ENCODE peak calls at places on chromosomes 13 and 19, in six cellular contexts. One of them, this sample, is unnamed.
A peak's percentile ranks its signal among the peaks of the same experiment; 100 is the strongest.

GRCh38 chr19:48741222-48741999 is 1.0 kb upstream of the RASIP1 start:
- DNase-seq in CD4-positive, alpha-beta T cell: no peak
- DNase-seq in neural progenitor cell: peak; percentile 71
- DNase-seq in activated T-cell treated with anti-CD3 and anti-CD28 coated beads, Interleukin-2, amount 50 U/mL, for 72 hours: peak; percentile 68
- DNase-seq in activated CD4-positive, alpha-beta T cell treated with anti-CD3 and anti-CD28 coated beads, Interleukin-2, amount 10 ng/mL, durations not matched to agents 7 days and 5 days: no peak
- DNase-seq in B cell: no peak
- DNase-seq in this sample: peak; percentile 85

GRCh38 chr13:97540696-97541095 is 106.7 kb downstream of the RAP2A start:
- DNase-seq in CD4-positive, alpha-beta T cell: no peak
- DNase-seq in neural progenitor cell: no peak
- DNase-seq in activated T-cell treated with anti-CD3 and anti-CD28 coated beads, Interleukin-2, amount 50 U/mL, for 72 hours: no peak
- DNase-seq in activated CD4-positive, alpha-beta T cell treated with anti-CD3 and anti-CD28 coated beads, Interleukin-2, amount 10 ng/mL, durations not matched to agents 7 days and 5 days: no peak
- DNase-seq in B cell: no peak
- DNase-seq in this sample: no peak

GRCh38 chr19:461664-462551 is 1.1 kb upstream of the SHC2 start:
- DNase-seq in CD4-positive, alpha-beta T cell: no peak
- DNase-seq in neural progenitor cell: peak; percentile 81
- DNase-seq in activated T-cell treated with anti-CD3 and anti-CD28 coated beads, Interleukin-2, amount 50 U/mL, for 72 hours: peak; percentile 16
- DNase-seq in activated CD4-positive, alpha-beta T cell treated with anti-CD3 and anti-CD28 coated beads, Interleukin-2, amount 10 ng/mL, durations not matched to agents 7 days and 5 days: no peak
- DNase-seq in B cell: no peak
- DNase-seq in this sample: peak; percentile 84

GRCh38 chr19:17170538-17171297 is 44.4 kb upstream of the USE1 start:
- DNase-seq in CD4-positive, alpha-beta T cell: no peak
- DNase-seq in neural progenitor cell: no peak
- DNase-seq in activated T-cell treated with anti-CD3 and anti-CD28 coated beads, Interleukin-2, amount 50 U/mL, for 72 hours: peak; percentile 30
- DNase-seq in activated CD4-positive, alpha-beta T cell treated with anti-CD3 and anti-CD28 coated beads, Interleukin-2, amount 10 ng/mL, durations not matched to agents 7 days and 5 days: no peak
- DNase-seq in B cell: peak; percentile 38
- DNase-seq in this sample: no peak

GRCh38 chr13:80979035-80979641 is 638.2 kb upstream of the SPRY2 start:
- DNase-seq in CD4-positive, alpha-beta T cell: no peak
- DNase-seq in neural progenitor cell: peak; percentile 74
- DNase-seq in activated T-cell treated with anti-CD3 and anti-CD28 coated beads, Interleukin-2, amount 50 U/mL, for 72 hours: peak; percentile 35
- DNase-seq in activated CD4-positive, alpha-beta T cell treated with anti-CD3 and anti-CD28 coated beads, Interleukin-2, amount 10 ng/mL, durations not matched to agents 7 days and 5 days: peak; percentile 32
- DNase-seq in B cell: peak; percentile 38
- DNase-seq in this sample: peak; percentile 29

GRCh38 chr19:21765151-21765550 is 2.2 kb downstream of the ZNF100 start:
- DNase-seq in CD4-positive, alpha-beta T cell: no peak
- DNase-seq in neural progenitor cell: no peak
- DNase-seq in activated T-cell treated with anti-CD3 and anti-CD28 coated beads, Interleukin-2, amount 50 U/mL, for 72 hours: peak; percentile 20
- DNase-seq in activated CD4-positive, alpha-beta T cell treated with anti-CD3 and anti-CD28 coated beads, Interleukin-2, amount 10 ng/mL, durations not matched to agents 7 days and 5 days: no peak
- DNase-seq in B cell: no peak
- DNase-seq in this sample: no peak

GRCh38 chr19:21848706-21849105 is 12.7 kb upstream of the ZNF43 start:
- DNase-seq in CD4-positive, alpha-beta T cell: no peak
- DNase-seq in neural progenitor cell: no peak
- DNase-seq in activated T-cell treated with anti-CD3 and anti-CD28 coated beads, Interleukin-2, amount 50 U/mL, for 72 hours: no peak
- DNase-seq in activated CD4-positive, alpha-beta T cell treated with anti-CD3 and anti-CD28 coated beads, Interleukin-2, amount 10 ng/mL, durations not matched to agents 7 days and 5 days: no peak
- DNase-seq in B cell: no peak
- DNase-seq in this sample: no peak

GRCh38 chr19:5435642-5436017 is 19.6 kb upstream of the ZNRF4 start:
- DNase-seq in CD4-positive, alpha-beta T cell: no peak
- DNase-seq in neural progenitor cell: no peak
- DNase-seq in activated T-cell treated with anti-CD3 and anti-CD28 coated beads, Interleukin-2, amount 50 U/mL, for 72 hours: no peak
- DNase-seq in activated CD4-positive, alpha-beta T cell treated with anti-CD3 and anti-CD28 coated beads, Interleukin-2, amount 10 ng/mL, durations not matched to agents 7 days and 5 days: no peak
- DNase-seq in B cell: no peak
- DNase-seq in this sample: no peak

GRCh38 chr19:44807162-44807561 is 1.7 kb upstream of the BCAM start:
- DNase-seq in CD4-positive, alpha-beta T cell: no peak
- DNase-seq in neural progenitor cell: no peak
- DNase-seq in activated T-cell treated with anti-CD3 and anti-CD28 coated beads, Interleukin-2, amount 50 U/mL, for 72 hours: no peak
- DNase-seq in activated CD4-positive, alpha-beta T cell treated with anti-CD3 and anti-CD28 coated beads, Interleukin-2, amount 10 ng/mL, durations not matched to agents 7 days and 5 days: no peak
- DNase-seq in B cell: no peak
- DNase-seq in this sample: no peak

GRCh38 chr19:42254850-42255765 is at the start of gene ERF:
- DNase-seq in CD4-positive, alpha-beta T cell: peak; percentile 89
- DNase-seq in neural progenitor cell: peak; percentile 98
- DNase-seq in activated T-cell treated with anti-CD3 and anti-CD28 coated beads, Interleukin-2, amount 50 U/mL, for 72 hours: peak; percentile 97
- DNase-seq in activated CD4-positive, alpha-beta T cell treated with anti-CD3 and anti-CD28 coated beads, Interleukin-2, amount 10 ng/mL, durations not matched to agents 7 days and 5 days: peak; percentile 91
- DNase-seq in B cell: peak; percentile 99
- DNase-seq in this sample: peak; percentile 97

GRCh38 chr19:18160792-18161690 is 8.1 kb downstream of the PIK3R2 start:
- DNase-seq in CD4-positive, alpha-beta T cell: peak; percentile 77
- DNase-seq in neural progenitor cell: peak; percentile 88
- DNase-seq in activated T-cell treated with anti-CD3 and anti-CD28 coated beads, Interleukin-2, amount 50 U/mL, for 72 hours: peak; percentile 93
- DNase-seq in activated CD4-positive, alpha-beta T cell treated with anti-CD3 and anti-CD28 coated beads, Interleukin-2, amount 10 ng/mL, durations not matched to agents 7 days and 5 days: peak; percentile 79
- DNase-seq in B cell: peak; percentile 92
- DNase-seq in this sample: peak; percentile 84

GRCh38 chr19:2634960-2635359 is 67.5 kb downstream of the GNG7 start:
- DNase-seq in CD4-positive, alpha-beta T cell: no peak
- DNase-seq in neural progenitor cell: no peak
- DNase-seq in activated T-cell treated with anti-CD3 and anti-CD28 coated beads, Interleukin-2, amount 50 U/mL, for 72 hours: no peak
- DNase-seq in activated CD4-positive, alpha-beta T cell treated with anti-CD3 and anti-CD28 coated beads, Interleukin-2, amount 10 ng/mL, durations not matched to agents 7 days and 5 days: no peak
- DNase-seq in B cell: no peak
- DNase-seq in this sample: no peak

GRCh38 chr13:39023316-39023715 is 14.6 kb downstream of the PROSER1 start:
- DNase-seq in CD4-positive, alpha-beta T cell: no peak
- DNase-seq in neural progenitor cell: no peak
- DNase-seq in activated T-cell treated with anti-CD3 and anti-CD28 coated beads, Interleukin-2, amount 50 U/mL, for 72 hours: no peak
- DNase-seq in activated CD4-positive, alpha-beta T cell treated with anti-CD3 and anti-CD28 coated beads, Interleukin-2, amount 10 ng/mL, durations not matched to agents 7 days and 5 days: no peak
- DNase-seq in B cell: no peak
- DNase-seq in this sample: no peak

GRCh38 chr13:109858319-109858718 is 71.9 kb upstream of the IRS2 start:
- DNase-seq in CD4-positive, alpha-beta T cell: no peak
- DNase-seq in neural progenitor cell: no peak
- DNase-seq in activated T-cell treated with anti-CD3 and anti-CD28 coated beads, Interleukin-2, amount 50 U/mL, for 72 hours: no peak
- DNase-seq in activated CD4-positive, alpha-beta T cell treated with anti-CD3 and anti-CD28 coated beads, Interleukin-2, amount 10 ng/mL, durations not matched to agents 7 days and 5 days: no peak
- DNase-seq in B cell: no peak
- DNase-seq in this sample: no peak

GRCh38 chr19:41876847-41877489 is at the start of gene CD79A:
- DNase-seq in CD4-positive, alpha-beta T cell: no peak
- DNase-seq in neural progenitor cell: no peak
- DNase-seq in activated T-cell treated with anti-CD3 and anti-CD28 coated beads, Interleukin-2, amount 50 U/mL, for 72 hours: no peak
- DNase-seq in activated CD4-positive, alpha-beta T cell treated with anti-CD3 and anti-CD28 coated beads, Interleukin-2, amount 10 ng/mL, durations not matched to agents 7 days and 5 days: no peak
- DNase-seq in B cell: peak; percentile 94
- DNase-seq in this sample: no peak

This sample was measured in adrenal gland.